ENCODE peak calls at places on chromosomes 3 and 15, in nine cellular contexts. U is progenitor cell of endocrine pancreas; Z is AG10803; Q is sigmoid colon; C is ecto neural progenitor cell; G is left cardiac atrium; V is activated gamma-delta T cell treated with anti-CD3 and anti-CD28 coated beads, Interleukin-2, amount 50 U/mL, for 16 hours; M is midbrain; R is Peyer's patch. X is an unnamed sample.

GRCh38 chr3:16174389-16174788 is at the start of gene GALNT15:
- DNase-seq in U (no peak), C (peak), R (peak), V (no peak), Q (peak), M (peak), G (peak), Z (peak), X (peak)

GRCh38 chr3:15327941-15328340 is 4.4 kb downstream of the SH3BP5 start:
- DNase-seq in U (no peak), G (peak), Q (no peak), C (no peak), V (no peak), R (no peak), M (no peak), Z (no peak), X (no peak)

GRCh38 chr3:159560214-159561004 is 428.2 kb upstream of the IL12A start:
- DNase-seq in V (no peak), C (no peak), M (no peak), R (no peak), Z (no peak), G (no peak), U (no peak), Q (no peak), X (no peak)

GRCh38 chr15:29680806-29681485 is 141.3 kb downstream of the TJP1 start:
- DNase-seq in U (no peak), R (no peak), V (no peak), Q (no peak), G (no peak), M (no peak), C (no peak), Z (no peak), X (no peak)

GRCh38 chr15:62998262-62998909 is 44.2 kb upstream of the TPM1 start:
- DNase-seq in R (no peak), U (no peak), Q (no peak), Z (no peak), M (no peak), C (no peak), V (no peak), G (no peak), X (no peak)

GRCh38 chr3:197175503-197175902 is 122.9 kb downstream of the DLG1 start:
- DNase-seq in U (no peak), R (no peak), C (no peak), G (no peak), Z (peak), M (no peak), Q (no peak), V (no peak), X (no peak)

GRCh38 chr3:168051579-168052183 is 44.0 kb downstream of the GOLIM4 start:
- DNase-seq in U (no peak), V (no peak), Z (peak), Q (no peak), G (no peak), M (no peak), R (no peak), C (no peak), X (no peak)

GRCh38 chr3:171685116-171685895 is 125.0 kb downstream of the PLD1 start:
- DNase-seq in Z (no peak), Q (no peak), U (no peak), R (no peak), C (no peak), M (no peak), V (no peak), G (no peak), X (no peak)

GRCh38 chr15:39199076-39199475 is 381.8 kb upstream of the THBS1 start:
- DNase-seq in G (peak), Z (peak), R (no peak), U (no peak), M (no peak), C (no peak), Q (peak), V (no peak), X (peak)

GRCh38 chr3:111650378-111651275 is 55.5 kb upstream of the ZBED2 start:
- DNase-seq in C (no peak), Z (no peak), U (no peak), Q (no peak), R (no peak), V (no peak), G (no peak), M (no peak), X (no peak)

GRCh38 chr15:70974004-70974832 is 81.6 kb downstream of the LRRC49 start:
- DNase-seq in Z (peak), U (no peak), Q (no peak), G (no peak), C (no peak), R (no peak), V (no peak), M (no peak), X (peak)

GRCh38 chr15:38878026-38878425 is 313.4 kb upstream of the RASGRP1 start:
- DNase-seq in V (no peak), G (no peak), M (no peak), R (no peak), Z (no peak), C (no peak), U (no peak), Q (no peak), X (no peak)

GRCh38 chr15:29825205-29825604 is 2.9 kb upstream of the TJP1 start:
- DNase-seq in Z (peak), M (no peak), Q (no peak), R (no peak), C (no peak), U (no peak), V (no peak), G (no peak), X (no peak)

GRCh38 chr15:101088788-101089578 is 162.9 kb downstream of the CHSY1 start:
- DNase-seq in V (peak), G (peak), C (peak), R (peak), Z (peak), M (peak), Q (peak), U (peak), X (no peak)

GRCh38 chr3:177615015-177615414 is 417.7 kb upstream of the TBL1XR1 start:
- DNase-seq in Z (peak), M (peak), U (no peak), V (no peak), R (no peak), C (no peak), G (peak), Q (peak), X (no peak)